ENCODE peak calls at places on chromosome 4, in six cellular contexts. I is CD8-positive, alpha-beta memory T cell; S is testis; N is suprapubic skin; G is astrocyte; P is neural progenitor cell. E is an unnamed sample.

GRCh38 chr4:113116414-113117345 is 67.2 kb downstream of the ANK2 start:
- DNase-seq in I (no peak), S (no peak), N (no peak), G (peak; percentile 11), P (peak; percentile 39), E (peak; percentile 14)

GRCh38 chr4:7824218-7824617 is 115.4 kb downstream of the AFAP1 start:
- DNase-seq in I (no peak), S (no peak), N (no peak), G (peak; percentile 59), P (no peak), E (no peak)

GRCh38 chr4:120921456-120922389 is 803 bp downstream of the PRDM5 start:
- DNase-seq in I (peak; percentile 52), S (peak; percentile 83), N (peak; percentile 86), G (peak; percentile 66), P (peak; percentile 69), E (peak; percentile 76)

GRCh38 chr4:139595989-139596679 is 40.1 kb upstream of the SETD7 start:
- DNase-seq in I (no peak), S (no peak), N (peak; percentile 80), G (peak; percentile 34), P (no peak), E (no peak)

GRCh38 chr4:143163618-143164017 is 21.1 kb upstream of the USP38 start:
- DNase-seq in I (no peak), S (no peak), N (no peak), G (no peak), P (no peak), E (no peak)

GRCh38 chr4:111046811-111047210 is 423.9 kb upstream of the PITX2 start:
- DNase-seq in I (no peak), S (no peak), N (no peak), G (no peak), P (no peak), E (no peak)

GRCh38 chr4:1980561-1981041 is 28.2 kb downstream of the NELFA start:
- DNase-seq in I (no peak), S (no peak), N (no peak), G (no peak), P (no peak), E (no peak)

GRCh38 chr4:174626310-174627022 is 104.2 kb upstream of the HPGD start:
- DNase-seq in I (no peak), S (no peak), N (no peak), G (no peak), P (no peak), E (no peak)

GRCh38 chr4:129468624-129469023 is 372.7 kb downstream of the C4orf33 start:
- DNase-seq in I (no peak), S (no peak), N (no peak), G (no peak), P (no peak), E (no peak)

GRCh38 chr4:120207021-120207420 is 140.4 kb upstream of the MAD2L1 start:
- DNase-seq in I (no peak), S (no peak), N (no peak), G (no peak), P (no peak), E (no peak)

GRCh38 chr4:32000846-32001488 is 1280.8 kb downstream of the PCDH7 start:
- DNase-seq in I (no peak), S (no peak), N (no peak), G (no peak), P (no peak), E (no peak)

GRCh38 chr4:142846729-142847606 is 867 bp upstream of the INPP4B start:
- DNase-seq in I (peak; percentile 57), S (peak; percentile 17), N (no peak), G (no peak), P (peak; percentile 67), E (peak; percentile 77)

GRCh38 chr4:182729527-182729926 is 187.7 kb downstream of the DCTD start:
- DNase-seq in I (no peak), S (no peak), N (no peak), G (no peak), P (no peak), E (no peak)

GRCh38 chr4:152850377-152850776 is 70.6 kb downstream of the ARFIP1 start:
- DNase-seq in I (no peak), S (no peak), N (no peak), G (peak; percentile 49), P (peak; percentile 4), E (no peak)

GRCh38 chr4:153022233-153022632 is 86.1 kb downstream of the FHDC1 start:
- DNase-seq in I (no peak), S (no peak), N (no peak), G (no peak), P (no peak), E (no peak)

GRCh38 chr4:15963568-15963967 is 593 bp upstream of the FGFBP2 start:
- DNase-seq in I (peak; percentile 57), S (no peak), N (no peak), G (no peak), P (no peak), E (no peak)

GRCh38 chr4:134955059-134955458 is 753.5 kb upstream of the PABPC4L start:
- DNase-seq in I (no peak), S (no peak), N (no peak), G (no peak), P (no peak), E (no peak)

GRCh38 chr4:15006416-15007024 is 4.2 kb downstream of the CPEB2 start:
- DNase-seq in I (peak; percentile 30), S (no peak), N (no peak), G (peak; percentile 10), P (no peak), E (no peak)

GRCh38 chr4:114512595-114513295 is 85.9 kb upstream of the UGT8 start:
- DNase-seq in I (no peak), S (no peak), N (no peak), G (no peak), P (no peak), E (no peak)

GRCh38 chr4:80705311-80705710 is 325.2 kb upstream of the BMP3 start:
- DNase-seq in I (no peak), S (no peak), N (no peak), G (peak; percentile 28), P (no peak), E (no peak)

GRCh38 chr4:127849505-127850234 is 31.0 kb upstream of the PLK4 start:
- DNase-seq in I (no peak), S (no peak), N (no peak), G (no peak), P (no peak), E (no peak)

DNA sequence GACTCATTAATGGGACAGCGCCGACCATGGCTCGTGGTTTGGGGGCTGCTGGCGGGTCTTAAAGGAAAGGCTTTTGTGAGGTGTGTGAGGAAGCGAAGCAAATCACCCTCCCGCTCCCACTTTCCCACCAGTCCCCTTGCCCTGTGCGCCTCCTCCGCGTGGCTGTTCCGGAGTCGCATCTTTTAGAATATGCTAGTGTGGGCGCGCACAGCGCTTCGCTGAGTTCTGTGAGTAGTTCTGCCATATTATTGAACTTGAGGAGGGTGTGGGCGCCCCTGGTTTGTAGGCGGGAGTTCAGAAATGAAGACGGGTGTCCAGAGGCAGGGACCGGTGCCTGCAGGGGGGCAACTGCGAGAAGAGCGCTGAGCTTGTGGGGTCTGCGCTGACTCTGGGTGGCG is 49.1 kb downstream of the ZNF141 start:
- DNase-seq in I (no peak), S (peak; percentile 20), N (no peak), G (no peak), P (no peak), E (no peak)
- H3K9me3 ChIP-seq in I (peaks cover 46% of the 10 kb centered on the region), S (no peaks in the 10 kb centered on the region), N (peaks cover 75% of the 10 kb centered on the region), G (peaks cover 43% of the 10 kb centered on the region), P (no peaks in the 10 kb centered on the region), E (peaks cover 58% of the 10 kb centered on the region)

GRCh38 chr4:169268951-169269781 is 1.6 kb downstream of the SH3RF1 start:
- DNase-seq in I (no peak), S (no peak), N (no peak), G (peak; percentile 89), P (peak; percentile 26), E (no peak)

GRCh38 chr4:169266081-169266480 is 4.7 kb downstream of the SH3RF1 start:
- DNase-seq in I (no peak), S (no peak), N (no peak), G (no peak), P (no peak), E (no peak)

GRCh38 chr4:169263791-169264392 is 6.9 kb downstream of the SH3RF1 start:
- DNase-seq in I (no peak), S (no peak), N (no peak), G (no peak), P (no peak), E (no peak)

GRCh38 chr4:169267070-169267469 is 3.7 kb downstream of the SH3RF1 start:
- DNase-seq in I (no peak), S (no peak), N (no peak), G (no peak), P (no peak), E (no peak)

GRCh38 chr4:169266661-169267060 is 4.1 kb downstream of the SH3RF1 start:
- DNase-seq in I (no peak), S (no peak), N (no peak), G (no peak), P (no peak), E (no peak)
- H3K4me3 ChIP-seq in I (no peak overlapping the region), S (no peak overlapping the region), N (no peak overlapping the region), G (peak overlapping the region; percentile 48), P (peak overlapping the region; percentile 82), E (no peak overlapping the region)

DNA sequence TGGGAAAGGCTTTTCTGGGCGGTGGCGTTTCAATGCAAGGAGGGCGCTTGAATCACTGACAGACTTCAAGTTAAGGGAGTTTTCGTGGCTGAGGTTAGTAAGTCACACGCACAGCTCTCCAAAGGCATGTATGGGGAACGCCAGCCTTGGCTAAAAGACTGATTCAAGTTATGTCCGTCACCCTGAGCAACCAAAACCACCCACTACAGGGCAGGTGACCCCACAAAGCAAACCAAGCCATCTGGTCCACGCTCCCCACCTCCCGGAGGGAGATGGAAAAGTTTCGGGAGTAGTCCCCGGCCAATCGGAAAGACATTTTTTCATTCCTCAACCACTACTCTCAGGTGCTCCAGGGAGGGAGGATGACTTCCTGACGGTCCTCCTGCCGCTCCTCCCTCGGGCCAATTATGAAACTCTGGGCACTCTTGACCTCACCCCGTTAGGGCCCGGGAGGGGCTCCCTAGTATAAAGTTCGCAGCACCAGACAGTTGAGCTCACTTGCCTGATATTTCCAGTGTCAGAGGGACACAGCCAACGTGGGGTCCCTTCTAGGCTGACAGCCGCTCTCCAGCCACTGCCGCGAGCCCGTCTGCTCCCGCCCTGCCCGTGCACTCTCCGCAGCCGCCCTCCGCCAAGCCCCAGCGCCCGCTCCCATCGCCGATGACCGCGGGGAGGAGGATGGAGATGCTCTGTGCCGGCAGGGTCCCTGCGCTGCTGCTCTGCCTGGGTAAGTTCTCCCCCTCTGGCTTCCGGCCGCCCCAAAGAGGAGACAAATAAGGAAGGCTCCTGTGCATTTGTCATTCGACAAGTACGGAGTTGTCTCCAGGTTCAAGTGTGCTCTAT is at the start of gene EREG:
- DNase-seq in I (peak; percentile 11), S (peak; percentile 15), N (no peak), G (peak; percentile 66), P (peak; percentile 70), E (no peak)
- H3K27ac ChIP-seq in I (peak within 1 kb of the TSS; percentile 43), S (no peak within 1 kb of the TSS), N (no peak within 1 kb of the TSS), G (peak within 1 kb of the TSS; percentile 50), P (no peak within 1 kb of the TSS), E (no peak within 1 kb of the TSS)

DNA sequence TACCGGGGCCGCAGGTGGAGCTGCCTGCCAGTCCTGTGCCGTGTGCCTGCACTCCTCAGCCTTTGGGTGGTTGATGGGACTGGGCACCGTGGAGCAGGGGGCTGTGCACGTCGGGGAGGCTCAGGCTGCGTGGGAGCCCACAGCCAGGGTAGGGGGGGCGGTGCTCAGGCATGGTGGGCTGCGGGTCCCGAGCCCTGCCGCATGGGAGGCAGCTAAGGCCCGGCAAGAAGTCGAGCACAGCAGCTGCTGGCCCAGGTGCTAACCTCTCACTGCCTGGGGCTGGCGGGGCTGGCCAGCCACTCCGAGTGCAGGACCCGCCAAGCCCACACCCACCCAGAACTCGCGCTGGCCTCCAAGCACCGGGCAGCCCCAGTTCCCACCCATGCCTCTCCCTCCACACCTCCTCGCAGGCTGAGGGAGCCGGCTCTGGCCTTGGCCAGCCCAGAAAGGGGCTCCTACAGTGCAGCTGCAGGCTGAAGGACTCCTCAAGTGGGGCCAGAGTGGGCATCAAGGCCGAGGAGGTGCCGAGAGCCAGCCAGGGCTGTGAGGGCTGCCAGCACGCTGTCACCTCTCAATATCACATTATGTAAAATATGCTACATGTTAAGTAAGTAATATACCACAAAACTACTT is 104.1 kb downstream of the COX7B2 start:
- DNase-seq in I (no peak), S (no peak), N (no peak), G (no peak), P (no peak), E (no peak)
- H3K9me3 ChIP-seq in I (no peaks in the 10 kb centered on the region), S (no peaks in the 10 kb centered on the region), N (no peaks in the 10 kb centered on the region), G (no peaks in the 10 kb centered on the region), P (no peaks in the 10 kb centered on the region), E (no peaks in the 10 kb centered on the region)

E was measured in WERI-Rb-1.